ENCODE peak calls at places on chromosome 11, in eight cellular contexts. T is GM12891, E is non-pigmented ciliary epithelial cell, N is activated B cell treated with CpG ODN at 0.5 μM for 24 hours, U is NCI-H510A treated with DMSO at 0.1 percent for 48 hours, H is nucleus accumbens, R is stomach, X is K562. W is an unnamed sample.

GRCh38 chr11:8282621-8283509 is 19.2 kb upstream of the LMO1 start:
- DNase-seq in T (no peak), E (no peak), N (no peak), U (peak; percentile 45), H (no peak), R (no peak), X (no peak), W (no peak)

GRCh38 chr11:44243633-44244343 is 66.2 kb downstream of the ALX4 start:
- DNase-seq in T (no peak), E (peak; percentile 44), N (no peak), U (no peak), H (no peak), R (no peak), X (no peak), W (peak; percentile 77)

GRCh38 chr11:71948314-71949027 is 19.6 kb downstream of the RNF121 start:
- DNase-seq in T (no peak), E (no peak), N (no peak), U (no peak), H (no peak), R (peak; percentile 33), X (peak; percentile 52), W (peak; percentile 58)

GRCh38 chr11:46055371-46055770 is 65.9 kb downstream of the PHF21A start:
- DNase-seq in T (no peak), E (peak; percentile 15), N (no peak), U (no peak), H (no peak), R (no peak), X (no peak), W (peak; percentile 58)

GRCh38 chr11:108693852-108694251 is 29.0 kb downstream of the DDX10 start:
- DNase-seq in T (no peak), E (no peak), N (no peak), U (no peak), H (no peak), R (no peak), X (no peak), W (peak; percentile 80)

GRCh38 chr11:75557649-75558494 is 4.2 kb upstream of the SERPINH1 start:
- DNase-seq in T (no peak), E (no peak), N (no peak), U (no peak), H (no peak), R (no peak), X (no peak), W (peak; percentile 83)

GRCh38 chr11:2701898-2702434 is 2.2 kb upstream of the KCNQ1OT1 start:
- DNase-seq in T (no peak), E (no peak), N (no peak), U (no peak), H (no peak), R (no peak), X (no peak), W (no peak)

GRCh38 chr11:8290122-8290810 is 26.6 kb upstream of the LMO1 start:
- DNase-seq in T (no peak), E (no peak), N (no peak), U (peak; percentile 51), H (no peak), R (no peak), X (no peak), W (no peak)

GRCh38 chr11:128585498-128586238 is 1.7 kb downstream of the ETS1 start:
- DNase-seq in T (no peak), E (no peak), N (no peak), U (no peak), H (no peak), R (no peak), X (no peak), W (no peak)

GRCh38 chr11:20105427-20105826 is 54.8 kb downstream of the DBX1 start:
- DNase-seq in T (no peak), E (no peak), N (no peak), U (no peak), H (no peak), R (no peak), X (no peak), W (no peak)

GRCh38 chr11:74325649-74326645 is 14.5 kb upstream of the P4HA3 start:
- DNase-seq in T (no peak), E (no peak), N (no peak), U (no peak), H (peak; percentile 22), R (peak; percentile 91), X (no peak), W (peak; percentile 82)

GRCh38 chr11:76885390-76886097 is 24.8 kb downstream of the ACER3 start:
- DNase-seq in T (no peak), E (peak; percentile 43), N (no peak), U (no peak), H (no peak), R (no peak), X (no peak), W (peak; percentile 73)

GRCh38 chr11:43694477-43694876 is 13.9 kb downstream of the HSD17B12 start:
- DNase-seq in T (no peak), E (no peak), N (no peak), U (no peak), H (no peak), R (no peak), X (no peak), W (no peak)

GRCh38 chr11:131771471-131771870 is 401.1 kb downstream of the NTM start:
- DNase-seq in T (no peak), E (no peak), N (no peak), U (no peak), H (no peak), R (no peak), X (no peak), W (no peak)

GRCh38 chr11:71324788-71325417 is 72.5 kb upstream of the SHANK2 start:
- DNase-seq in T (no peak), E (no peak), N (no peak), U (no peak), H (no peak), R (no peak), X (no peak), W (no peak)

GRCh38 chr11:68838572-68838964 is 3.1 kb downstream of the CPT1A start:
- DNase-seq in T (no peak), E (no peak), N (peak; percentile 18), U (peak; percentile 40), H (no peak), R (no peak), X (no peak), W (no peak)

GRCh38 chr11:27266125-27266524 is 96.9 kb downstream of the CCDC34 start:
- DNase-seq in T (no peak), E (no peak), N (no peak), U (no peak), H (no peak), R (no peak), X (no peak), W (no peak)

GRCh38 chr11:72828081-72828567 is 13.9 kb downstream of the ATG16L2 start:
- DNase-seq in T (no peak), E (no peak), N (no peak), U (peak; percentile 20), H (no peak), R (no peak), X (no peak), W (peak; percentile 62)

GRCh38 chr11:88507771-88508557 is 170.4 kb upstream of the CTSC start:
- DNase-seq in T (no peak), E (no peak), N (no peak), U (no peak), H (no peak), R (no peak), X (no peak), W (no peak)

GRCh38 chr11:117223741-117224685 is 7.9 kb downstream of the PCSK7 start:
- DNase-seq in T (no peak), E (no peak), N (no peak), U (no peak), H (no peak), R (no peak), X (peak; percentile 67), W (no peak)